ENCODE peak calls at places on chromosome 6, in five cellular contexts. H, K, I, Y and S are unnamed samples.

GRCh38 chr6:167687035-167687720 is 139.5 kb upstream of the AFDN start:
- DNase-seq in K (no peak), H (no peak), I (no peak), Y (no peak), S (no peak)

GRCh38 chr6:144816936-144817335 is 531.8 kb downstream of the UTRN start:
- DNase-seq in Y (no peak), H (no peak), I (no peak), K (no peak), S (no peak)

GRCh38 chr6:139373154-139373927 is 1.1 kb downstream of the CITED2 start:
- DNase-seq in K (peak), I (peak), Y (peak), H (peak), S (peak)

GRCh38 chr6:82783587-82784253 is 281.9 kb downstream of the UBE3D start:
- DNase-seq in H (no peak), I (no peak), Y (no peak), K (no peak), S (no peak)

GRCh38 chr6:170080828-170081368 is 210.0 kb downstream of the DLL1 start:
- DNase-seq in Y (no peak), K (no peak), H (no peak), I (no peak), S (no peak)

GRCh38 chr6:110710115-110710514 is 105.2 kb downstream of the CDK19 start:
- DNase-seq in Y (no peak), K (no peak), H (no peak), I (no peak), S (no peak)

GRCh38 chr6:2858678-2859324 is 17.1 kb upstream of the SERPINB1 start:
- DNase-seq in K (no peak), Y (no peak), I (peak), H (no peak), S (peak)

GRCh38 chr6:15770347-15771143 is 107.7 kb upstream of the DTNBP1 start:
- DNase-seq in Y (peak), K (no peak), H (peak), I (peak), S (no peak)

GRCh38 chr6:158784505-158784904 is 34.7 kb downstream of the EZR start:
- DNase-seq in K (no peak), Y (no peak), I (no peak), H (peak), S (no peak)

GRCh38 chr6:168097221-168097620 is 18.2 kb upstream of the FRMD1 start:
- DNase-seq in Y (no peak), I (no peak), K (no peak), H (no peak), S (peak)

GRCh38 chr6:138182939-138183791 is 21.4 kb downstream of the ARFGEF3 start:
- DNase-seq in H (no peak), K (no peak), I (no peak), Y (no peak), S (no peak)

GRCh38 chr6:146860583-146860982 is 261.8 kb downstream of the ADGB start:
- DNase-seq in H (no peak), K (no peak), Y (no peak), I (no peak), S (no peak)

GRCh38 chr6:137016366-137016765 is 28.4 kb downstream of the IL20RA start:
- DNase-seq in K (no peak), H (peak), I (no peak), Y (no peak), S (no peak)

GRCh38 chr6:45864651-45865050 is 151.0 kb downstream of the CLIC5 start:
- DNase-seq in K (no peak), H (no peak), I (no peak), Y (no peak), S (no peak)

GRCh38 chr6:31172973-31173384 is 2.5 kb upstream of the POU5F1 start:
- DNase-seq in Y (no peak), H (no peak), K (no peak), I (no peak), S (no peak)

GRCh38 chr6:4585682-4586468 is 190.3 kb upstream of the CDYL start:
- DNase-seq in I (no peak), Y (no peak), K (no peak), H (no peak), S (no peak)

GRCh38 chr6:148082044-148082443 is 260.6 kb upstream of the SASH1 start:
- DNase-seq in Y (no peak), I (no peak), H (no peak), K (no peak), S (no peak)

GRCh38 chr6:49888742-49889431 is 22.6 kb upstream of the CRISP1 start:
- DNase-seq in K (no peak), H (no peak), I (no peak), Y (no peak), S (no peak)